ENCODE peak calls at places on chromosome 16, in ten cellular contexts. One of them, this sample, is unnamed. For H3K4me1, the result is how much of the 10 kb centered on the place peaks cover.

GRCh38 chr16:46686815-46687473 is 2.0 kb downstream of the VPS35 start:
- DNase-seq in transverse colon: no peak
- DNase-seq in esophagus muscularis mucosa: no peak
- DNase-seq in sigmoid colon: no peak
- DNase-seq in upper lobe of left lung: no peak
- DNase-seq in Panc1: no peak
- DNase-seq in breast epithelium: no peak
- DNase-seq in GM12878: no peak
- DNase-seq in endothelial cell of umbilical vein: no peak
- DNase-seq in HCT116: no peak
- DNase-seq in this sample: no peak

GRCh38 chr16:57531635-57532220 is 4.6 kb downstream of the CCDC102A start:
- DNase-seq in transverse colon: no peak
- DNase-seq in esophagus muscularis mucosa: no peak
- DNase-seq in sigmoid colon: peak
- DNase-seq in upper lobe of left lung: no peak
- DNase-seq in Panc1: no peak
- DNase-seq in breast epithelium: no peak
- DNase-seq in GM12878: no peak
- DNase-seq in endothelial cell of umbilical vein: no peak
- DNase-seq in HCT116: no peak
- DNase-seq in this sample: no peak

GRCh38 chr16:15605869-15606520 is 37.0 kb downstream of the MARF1 start:
- DNase-seq in transverse colon: no peak
- DNase-seq in esophagus muscularis mucosa: no peak
- DNase-seq in sigmoid colon: no peak
- DNase-seq in upper lobe of left lung: no peak
- DNase-seq in Panc1: no peak
- DNase-seq in breast epithelium: no peak
- DNase-seq in GM12878: no peak
- DNase-seq in endothelial cell of umbilical vein: no peak
- DNase-seq in HCT116: no peak
- DNase-seq in this sample: no peak

GRCh38 chr16:19330801-19331484 is 45.4 kb downstream of the CLEC19A start:
- DNase-seq in transverse colon: no peak
- DNase-seq in esophagus muscularis mucosa: no peak
- DNase-seq in sigmoid colon: no peak
- DNase-seq in upper lobe of left lung: no peak
- DNase-seq in Panc1: no peak
- DNase-seq in breast epithelium: peak
- DNase-seq in GM12878: no peak
- DNase-seq in endothelial cell of umbilical vein: no peak
- DNase-seq in HCT116: peak
- DNase-seq in this sample: peak

GRCh38 chr16:13866073-13866472 is 53.9 kb upstream of the ERCC4 start:
- DNase-seq in transverse colon: peak
- DNase-seq in esophagus muscularis mucosa: no peak
- DNase-seq in sigmoid colon: peak
- DNase-seq in upper lobe of left lung: no peak
- DNase-seq in Panc1: peak
- DNase-seq in breast epithelium: no peak
- DNase-seq in GM12878: no peak
- DNase-seq in endothelial cell of umbilical vein: peak
- DNase-seq in HCT116: peak
- DNase-seq in this sample: peak

GRCh38 chr16:71358464-71359031 is at the start of gene CALB2:
- DNase-seq in transverse colon: peak
- DNase-seq in esophagus muscularis mucosa: no peak
- DNase-seq in sigmoid colon: peak
- DNase-seq in upper lobe of left lung: peak
- DNase-seq in Panc1: no peak
- DNase-seq in breast epithelium: peak
- DNase-seq in GM12878: no peak
- DNase-seq in endothelial cell of umbilical vein: peak
- DNase-seq in HCT116: no peak
- DNase-seq in this sample: peak

GRCh38 chr16:9300252-9300651 is 208.8 kb downstream of the HAPSTR1 start:
- DNase-seq in transverse colon: no peak
- DNase-seq in esophagus muscularis mucosa: no peak
- DNase-seq in sigmoid colon: no peak
- DNase-seq in upper lobe of left lung: no peak
- DNase-seq in Panc1: no peak
- DNase-seq in breast epithelium: no peak
- DNase-seq in GM12878: no peak
- DNase-seq in endothelial cell of umbilical vein: no peak
- DNase-seq in HCT116: no peak
- DNase-seq in this sample: no peak

GRCh38 chr16:4958510-4959111 is 481 bp downstream of the SEC14L5 start:
- DNase-seq in transverse colon: no peak
- DNase-seq in esophagus muscularis mucosa: no peak
- DNase-seq in sigmoid colon: no peak
- DNase-seq in upper lobe of left lung: no peak
- DNase-seq in Panc1: no peak
- DNase-seq in breast epithelium: no peak
- DNase-seq in GM12878: no peak
- DNase-seq in endothelial cell of umbilical vein: no peak
- DNase-seq in HCT116: no peak
- DNase-seq in this sample: no peak

GRCh38 chr16:8510160-8510559 is 80.2 kb downstream of the TMEM114 start:
- DNase-seq in transverse colon: no peak
- DNase-seq in esophagus muscularis mucosa: no peak
- DNase-seq in sigmoid colon: no peak
- DNase-seq in upper lobe of left lung: no peak
- DNase-seq in Panc1: no peak
- DNase-seq in breast epithelium: no peak
- DNase-seq in GM12878: no peak
- DNase-seq in endothelial cell of umbilical vein: no peak
- DNase-seq in HCT116: no peak
- DNase-seq in this sample: no peak

GRCh38 chr16:54112807-54113206 is 173.8 kb downstream of the IRX3 start:
- DNase-seq in transverse colon: no peak
- DNase-seq in esophagus muscularis mucosa: no peak
- DNase-seq in sigmoid colon: no peak
- DNase-seq in upper lobe of left lung: no peak
- DNase-seq in Panc1: no peak
- DNase-seq in breast epithelium: no peak
- DNase-seq in GM12878: no peak
- DNase-seq in endothelial cell of umbilical vein: no peak
- DNase-seq in HCT116: no peak
- DNase-seq in this sample: no peak

GRCh38 chr16:72646615-72647014 is 401.3 kb downstream of the ZFHX3 start:
- DNase-seq in transverse colon: no peak
- DNase-seq in esophagus muscularis mucosa: no peak
- DNase-seq in sigmoid colon: no peak
- DNase-seq in upper lobe of left lung: no peak
- DNase-seq in Panc1: no peak
- DNase-seq in breast epithelium: no peak
- DNase-seq in GM12878: no peak
- DNase-seq in endothelial cell of umbilical vein: peak
- DNase-seq in HCT116: no peak
- DNase-seq in this sample: no peak

GRCh38 chr16:11087691-11088431 is 143.5 kb downstream of the CLEC16A start:
- DNase-seq in transverse colon: no peak
- DNase-seq in esophagus muscularis mucosa: no peak
- DNase-seq in sigmoid colon: no peak
- DNase-seq in upper lobe of left lung: no peak
- DNase-seq in Panc1: no peak
- DNase-seq in breast epithelium: no peak
- DNase-seq in GM12878: no peak
- DNase-seq in endothelial cell of umbilical vein: no peak
- DNase-seq in HCT116: no peak
- DNase-seq in this sample: no peak

DNA sequence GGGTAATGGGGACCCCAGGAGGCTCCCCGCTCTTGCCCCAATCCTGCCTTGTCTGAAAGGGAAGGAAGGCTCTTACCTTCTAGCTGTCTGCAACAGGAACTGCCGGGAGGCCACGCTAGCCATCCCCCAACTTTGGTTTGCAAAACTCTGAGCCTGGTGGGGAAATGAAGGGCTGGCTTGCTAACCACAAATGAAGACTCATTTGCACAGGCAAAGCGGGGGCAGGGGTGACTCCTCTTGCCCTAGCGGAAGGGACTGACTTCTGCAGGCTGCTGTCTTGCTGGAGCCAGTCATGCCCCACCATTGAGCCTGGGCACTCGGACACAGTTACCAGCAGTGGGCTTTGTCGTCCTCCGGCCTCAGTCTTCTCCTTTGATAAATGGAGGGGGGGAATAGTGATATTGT is 52.6 kb downstream of the PLCG2 start:
- DNase-seq in transverse colon: peak
- DNase-seq in esophagus muscularis mucosa: no peak
- DNase-seq in sigmoid colon: peak
- DNase-seq in upper lobe of left lung: no peak
- DNase-seq in Panc1: no peak
- DNase-seq in breast epithelium: peak
- DNase-seq in GM12878: peak
- DNase-seq in endothelial cell of umbilical vein: no peak
- DNase-seq in HCT116: no peak
- DNase-seq in this sample: peak
- TF ChIP-seq CTCF in transverse colon: no peak
- TF ChIP-seq CTCF in esophagus muscularis mucosa: no peak
- TF ChIP-seq CTCF in sigmoid colon: no peak
- TF ChIP-seq CTCF in upper lobe of left lung: no peak
- TF ChIP-seq CTCF in Panc1: no peak
- TF ChIP-seq CTCF in breast epithelium: no peak
- TF ChIP-seq CTCF in GM12878: peak
- TF ChIP-seq CTCF in endothelial cell of umbilical vein: no peak
- TF ChIP-seq CTCF in HCT116: no peak
- TF ChIP-seq CTCF in this sample: no peak

GRCh38 chr16:354286-354881 is 1.9 kb upstream of the AXIN1 start:
- DNase-seq in transverse colon: no peak
- DNase-seq in esophagus muscularis mucosa: no peak
- DNase-seq in sigmoid colon: peak
- DNase-seq in upper lobe of left lung: peak
- DNase-seq in Panc1: no peak
- DNase-seq in breast epithelium: no peak
- DNase-seq in GM12878: no peak
- DNase-seq in endothelial cell of umbilical vein: no peak
- DNase-seq in HCT116: no peak
- DNase-seq in this sample: no peak

GRCh38 chr16:356756-357155 is 4.2 kb upstream of the AXIN1 start:
- DNase-seq in transverse colon: no peak
- DNase-seq in esophagus muscularis mucosa: no peak
- DNase-seq in sigmoid colon: no peak
- DNase-seq in upper lobe of left lung: peak
- DNase-seq in Panc1: no peak
- DNase-seq in breast epithelium: no peak
- DNase-seq in GM12878: no peak
- DNase-seq in endothelial cell of umbilical vein: no peak
- DNase-seq in HCT116: no peak
- DNase-seq in this sample: no peak

GRCh38 chr16:352547-353403 is at the start of gene AXIN1:
- DNase-seq in transverse colon: peak
- DNase-seq in esophagus muscularis mucosa: peak
- DNase-seq in sigmoid colon: peak
- DNase-seq in upper lobe of left lung: peak
- DNase-seq in Panc1: peak
- DNase-seq in breast epithelium: peak
- DNase-seq in GM12878: peak
- DNase-seq in endothelial cell of umbilical vein: peak
- DNase-seq in HCT116: peak
- DNase-seq in this sample: peak

GRCh38 chr16:353404-354285 is 1.1 kb upstream of the AXIN1 start:
- DNase-seq in transverse colon: no peak
- DNase-seq in esophagus muscularis mucosa: no peak
- DNase-seq in sigmoid colon: peak
- DNase-seq in upper lobe of left lung: no peak
- DNase-seq in Panc1: no peak
- DNase-seq in breast epithelium: peak
- DNase-seq in GM12878: no peak
- DNase-seq in endothelial cell of umbilical vein: no peak
- DNase-seq in HCT116: no peak
- DNase-seq in this sample: no peak

DNA sequence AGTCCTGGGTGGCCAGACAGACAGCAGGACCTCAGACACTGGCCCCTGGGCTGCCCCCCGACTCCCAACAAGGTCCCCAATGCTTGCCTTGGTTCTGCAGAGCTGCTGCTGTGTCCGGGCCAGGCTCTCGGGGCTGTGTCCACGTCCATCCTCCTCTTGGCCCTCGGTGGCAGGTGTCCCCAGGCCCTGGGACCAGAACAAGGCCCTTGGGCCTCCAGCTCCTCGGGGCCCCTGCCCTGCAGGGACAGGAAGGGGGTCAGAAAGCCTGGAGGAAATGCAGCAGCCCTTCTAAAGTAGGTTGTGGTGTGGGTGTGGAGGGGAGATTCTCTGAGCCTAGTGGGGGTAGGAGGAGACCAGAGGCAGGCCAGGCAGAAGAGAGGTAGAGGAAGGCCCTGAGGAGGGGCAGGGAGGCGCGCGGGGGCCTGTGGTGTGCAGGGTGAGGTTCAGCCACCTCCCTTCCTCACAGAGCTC is 2.5 kb upstream of the AXIN1 start:
- DNase-seq in transverse colon: no peak
- DNase-seq in esophagus muscularis mucosa: no peak
- DNase-seq in sigmoid colon: no peak
- DNase-seq in upper lobe of left lung: peak
- DNase-seq in Panc1: no peak
- DNase-seq in breast epithelium: no peak
- DNase-seq in GM12878: no peak
- DNase-seq in endothelial cell of umbilical vein: no peak
- DNase-seq in HCT116: no peak
- DNase-seq in this sample: no peak
- H3K4me1 ChIP-seq in transverse colon: under half
- H3K4me1 ChIP-seq in esophagus muscularis mucosa: under half
- H3K4me1 ChIP-seq in sigmoid colon: under half
- H3K4me1 ChIP-seq in upper lobe of left lung: under half
- H3K4me1 ChIP-seq in Panc1: under half
- H3K4me1 ChIP-seq in breast epithelium: under half
- H3K4me1 ChIP-seq in GM12878: under half
- H3K4me1 ChIP-seq in endothelial cell of umbilical vein: under half
- H3K4me1 ChIP-seq in HCT116: under half
- H3K4me1 ChIP-seq in this sample: under half

DNA sequence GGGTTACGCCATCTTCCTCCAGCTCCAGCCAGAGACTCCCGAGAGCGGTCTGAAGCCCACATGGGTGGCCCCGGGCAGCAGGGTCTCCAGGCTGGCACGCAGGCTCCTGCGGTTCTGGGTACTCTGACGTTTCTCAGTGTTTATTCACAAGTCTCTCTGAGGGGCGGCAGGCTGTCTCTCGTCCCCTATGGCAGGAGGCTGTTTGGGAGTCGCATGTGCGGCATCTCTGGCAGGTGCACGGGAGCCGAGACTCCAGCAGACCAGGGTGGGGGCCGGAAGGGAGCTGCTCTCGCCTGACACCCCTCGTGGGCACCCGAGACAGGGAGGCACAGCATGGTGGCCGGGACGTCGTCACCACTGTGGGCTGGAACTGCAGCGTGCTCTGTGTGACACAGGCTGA is 48.1 kb downstream of the ZNF778 start:
- DNase-seq in transverse colon: no peak
- DNase-seq in esophagus muscularis mucosa: no peak
- DNase-seq in sigmoid colon: no peak
- DNase-seq in upper lobe of left lung: no peak
- DNase-seq in Panc1: no peak
- DNase-seq in breast epithelium: no peak
- DNase-seq in GM12878: no peak
- DNase-seq in endothelial cell of umbilical vein: no peak
- DNase-seq in HCT116: no peak
- DNase-seq in this sample: no peak
- TF ChIP-seq POLR2AphosphoS5 in transverse colon: no peak
- TF ChIP-seq POLR2AphosphoS5 in esophagus muscularis mucosa: no peak
- TF ChIP-seq POLR2AphosphoS5 in sigmoid colon: no peak
- TF ChIP-seq POLR2AphosphoS5 in upper lobe of left lung: no peak
- TF ChIP-seq POLR2AphosphoS5 in Panc1: no peak
- TF ChIP-seq POLR2AphosphoS5 in breast epithelium: no peak
- TF ChIP-seq POLR2AphosphoS5 in GM12878: no peak
- TF ChIP-seq POLR2AphosphoS5 in endothelial cell of umbilical vein: no peak
- TF ChIP-seq POLR2AphosphoS5 in HCT116: no peak
- TF ChIP-seq POLR2AphosphoS5 in this sample: no peak

GRCh38 chr16:85894266-85894665 is 4.7 kb upstream of the IRF8 start:
- DNase-seq in transverse colon: peak
- DNase-seq in esophagus muscularis mucosa: no peak
- DNase-seq in sigmoid colon: no peak
- DNase-seq in upper lobe of left lung: no peak
- DNase-seq in Panc1: no peak
- DNase-seq in breast epithelium: no peak
- DNase-seq in GM12878: no peak
- DNase-seq in endothelial cell of umbilical vein: no peak
- DNase-seq in HCT116: peak
- DNase-seq in this sample: no peak
- TF ChIP-seq CTCF in transverse colon: no peak
- TF ChIP-seq CTCF in esophagus muscularis mucosa: no peak
- TF ChIP-seq CTCF in sigmoid colon: no peak
- TF ChIP-seq CTCF in upper lobe of left lung: no peak
- TF ChIP-seq CTCF in Panc1: no peak
- TF ChIP-seq CTCF in breast epithelium: no peak
- TF ChIP-seq CTCF in GM12878: peak
- TF ChIP-seq CTCF in endothelial cell of umbilical vein: no peak
- TF ChIP-seq CTCF in HCT116: peak
- TF ChIP-seq CTCF in this sample: no peak

This sample was measured in stomach.